ENCODE peak calls at places on chromosome 18, in seven cellular contexts. I is choroid plexus epithelial cell, P is fibroblast of mammary gland, T is esophagus squamous epithelium, B is right lobe of liver, A is Calu3, E is nephron progenitor cell. J is an unnamed sample.

GRCh38 chr18:77366725-77367641 is 117.3 kb downstream of the GALR1 start:
- DNase-seq in I (peak), P (peak), T (no peak), B (no peak), A (no peak), E (peak), J (no peak)

GRCh38 chr18:24791736-24792135 is 331.3 kb downstream of the HRH4 start:
- DNase-seq in I (no peak), P (no peak), T (no peak), B (no peak), A (no peak), E (no peak), J (no peak)

GRCh38 chr18:76880026-76880425 is 57.7 kb downstream of the ZNF236 start:
- DNase-seq in I (no peak), P (no peak), T (no peak), B (no peak), A (no peak), E (no peak), J (no peak)

GRCh38 chr18:45538444-45538843 is 76.8 kb upstream of the SLC14A2 start:
- DNase-seq in I (no peak), P (no peak), T (no peak), B (no peak), A (no peak), E (no peak), J (no peak)

GRCh38 chr18:63444567-63444966 is 22.3 kb upstream of the VPS4B start:
- DNase-seq in I (peak), P (peak), T (no peak), B (no peak), A (no peak), E (no peak), J (peak)

GRCh38 chr18:12014091-12014490 is 32.8 kb downstream of the IMPA2 start:
- DNase-seq in I (no peak), P (no peak), T (no peak), B (no peak), A (no peak), E (peak), J (no peak)

GRCh38 chr18:35692866-35693265 is 111.3 kb downstream of the GALNT1 start:
- DNase-seq in I (no peak), P (no peak), T (no peak), B (no peak), A (no peak), E (no peak), J (no peak)

GRCh38 chr18:9403795-9404564 is 69.4 kb downstream of the TWSG1 start:
- DNase-seq in I (no peak), P (peak), T (no peak), B (peak), A (no peak), E (no peak), J (no peak)

GRCh38 chr18:57901819-57902600 is 98.9 kb upstream of the ATP8B1 start:
- DNase-seq in I (peak), P (peak), T (no peak), B (peak), A (peak), E (no peak), J (no peak)

GRCh38 chr18:50944245-50944917 is 23.5 kb upstream of the ELAC1 start:
- DNase-seq in I (no peak), P (peak), T (no peak), B (no peak), A (no peak), E (no peak), J (no peak)

GRCh38 chr18:46141199-46141598 is 37.0 kb downstream of the HAUS1 start:
- DNase-seq in I (no peak), P (no peak), T (no peak), B (no peak), A (no peak), E (no peak), J (no peak)

GRCh38 chr18:41646915-41647314 is 308.1 kb upstream of the PIK3C3 start:
- DNase-seq in I (no peak), P (no peak), T (no peak), B (no peak), A (no peak), E (no peak), J (no peak)

GRCh38 chr18:71844810-71845209 is 699.3 kb downstream of the CBLN2 start:
- DNase-seq in I (no peak), P (no peak), T (no peak), B (no peak), A (no peak), E (no peak), J (no peak)

GRCh38 chr18:57466745-57467144 is 31.6 kb downstream of the ONECUT2 start:
- DNase-seq in I (peak), P (no peak), T (no peak), B (no peak), A (no peak), E (no peak), J (no peak)

GRCh38 chr18:48734460-48734859 is 195.6 kb downstream of the CTIF start:
- DNase-seq in I (no peak), P (peak), T (no peak), B (peak), A (no peak), E (no peak), J (no peak)

GRCh38 chr18:9418047-9418690 is 57.1 kb upstream of the RALBP1 start:
- DNase-seq in I (no peak), P (no peak), T (no peak), B (no peak), A (no peak), E (no peak), J (no peak)

GRCh38 chr18:31723639-31723997 is 37.1 kb downstream of the SLC25A52 start:
- DNase-seq in I (no peak), P (no peak), T (no peak), B (no peak), A (no peak), E (no peak), J (no peak)

GRCh38 chr18:8611916-8612576 is 2.8 kb downstream of the RAB12 start:
- DNase-seq in I (no peak), P (no peak), T (no peak), B (no peak), A (peak), E (no peak), J (no peak)

GRCh38 chr18:69787825-69788547 is 159.7 kb downstream of the CD226 start:
- DNase-seq in I (peak), P (peak), T (no peak), B (no peak), A (peak), E (no peak), J (no peak)

GRCh38 chr18:51151568-51152511 is 45.6 kb downstream of the MEX3C start:
- DNase-seq in I (no peak), P (no peak), T (no peak), B (no peak), A (no peak), E (no peak), J (no peak)

GRCh38 chr18:10892801-10893595 is 256.4 kb downstream of the PIEZO2 start:
- DNase-seq in I (peak), P (peak), T (no peak), B (no peak), A (no peak), E (peak), J (no peak)

GRCh38 chr18:477565-477964 is 22.9 kb downstream of the COLEC12 start:
- DNase-seq in I (no peak), P (no peak), T (no peak), B (peak), A (peak), E (no peak), J (no peak)
- TF ChIP-seq CTCF in I (peak), P (peak), T (peak), B (no peak), A (peak), E (no peak), J (peak)

GRCh38 chr18:4125939-4126250 is 329.2 kb downstream of the DLGAP1 start:
- DNase-seq in I (no peak), P (no peak), T (no peak), B (no peak), A (no peak), E (no peak), J (no peak)

GRCh38 chr18:4126939-4127338 is 328.2 kb downstream of the DLGAP1 start:
- DNase-seq in I (no peak), P (no peak), T (no peak), B (no peak), A (no peak), E (no peak), J (no peak)

GRCh38 chr18:4125246-4125938 is 329.7 kb downstream of the DLGAP1 start:
- DNase-seq in I (no peak), P (peak), T (no peak), B (no peak), A (no peak), E (no peak), J (no peak)

GRCh38 chr18:4134691-4135090 is 320.4 kb downstream of the DLGAP1 start:
- DNase-seq in I (no peak), P (no peak), T (no peak), B (no peak), A (no peak), E (no peak), J (no peak)

GRCh38 chr18:4130734-4131719 is 324.1 kb downstream of the DLGAP1 start:
- DNase-seq in I (no peak), P (no peak), T (no peak), B (no peak), A (peak), E (no peak), J (no peak)
- TF ChIP-seq CTCF in I (no peak), P (no peak), T (no peak), B (no peak), A (no peak), E (no peak), J (no peak)

DNA sequence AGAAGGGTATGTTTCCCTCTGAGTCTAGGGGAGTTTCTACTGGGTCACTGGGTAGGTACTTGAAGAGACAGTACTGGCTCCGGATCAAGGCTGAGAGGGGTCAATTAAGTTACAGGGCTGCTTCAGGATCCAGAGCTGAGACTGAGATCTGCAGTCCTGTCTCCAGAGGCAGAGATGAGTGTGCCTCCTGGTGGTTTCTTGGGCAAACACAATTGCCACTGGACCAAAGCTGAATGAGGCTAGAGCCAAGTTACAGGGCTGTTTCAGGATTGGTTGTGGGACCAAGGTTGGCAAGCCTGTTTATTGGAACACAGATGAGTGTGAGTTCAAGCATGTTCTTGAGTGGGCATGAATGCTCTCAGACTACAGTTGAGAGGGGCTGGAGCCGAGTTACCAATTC is 157.9 kb downstream of the ADCYAP1 start:
- DNase-seq in I (peak), P (peak), T (no peak), B (no peak), A (no peak), E (no peak), J (no peak)
- TF ChIP-seq CTCF in I (peak), P (peak), T (no peak), B (no peak), A (no peak), E (no peak), J (no peak)

GRCh38 chr18:5543854-5544389 is at the start of gene EPB41L3:
- DNase-seq in I (peak), P (peak), T (no peak), B (peak), A (no peak), E (peak), J (no peak)

GRCh38 chr18:5543036-5543671 is 643 bp downstream of the EPB41L3 start:
- DNase-seq in I (no peak), P (no peak), T (no peak), B (no peak), A (no peak), E (peak), J (no peak)

GRCh38 chr18:5542393-5543035 is 1.3 kb downstream of the EPB41L3 start:
- DNase-seq in I (peak), P (peak), T (no peak), B (peak), A (no peak), E (peak), J (peak)

DNA sequence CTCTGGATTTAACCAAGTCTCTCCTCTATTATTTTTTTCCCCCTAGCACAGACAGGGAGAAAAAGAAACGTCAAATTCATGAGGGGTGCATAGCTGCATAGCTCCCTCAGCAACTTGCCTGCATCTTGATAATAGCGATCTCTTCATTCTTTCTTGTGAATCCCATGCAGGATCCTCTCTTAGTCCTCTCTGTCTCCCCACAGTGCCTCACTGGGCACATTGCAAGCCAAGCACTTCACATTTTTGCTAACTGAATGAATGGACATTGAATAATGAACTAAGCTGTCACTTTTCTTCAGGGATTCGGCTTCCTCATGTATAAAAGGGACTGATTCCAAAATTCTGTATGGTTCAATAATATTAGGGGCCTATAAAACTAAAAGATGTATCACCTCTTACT is 2.9 kb upstream of the EPB41L3 start:
- DNase-seq in I (peak), P (peak), T (no peak), B (no peak), A (no peak), E (peak), J (no peak)
- TF ChIP-seq CTCF in I (peak), P (peak), T (no peak), B (no peak), A (no peak), E (peak), J (peak)

GRCh38 chr18:22999212-22999611 is 66.1 kb downstream of the RBBP8 start:
- DNase-seq in I (peak), P (peak), T (no peak), B (no peak), A (no peak), E (no peak), J (no peak)
- TF ChIP-seq CTCF in I (peak), P (no peak), T (no peak), B (no peak), A (no peak), E (no peak), J (no peak)